ENCODE peak calls at places on chromosomes 16 and 17, in ten cellular contexts. A, D, V, E, S, J, X, M, U and K are unnamed samples.

GRCh38 chr17:2282297-2282873 is 21.2 kb downstream of the SMG6 start:
- DNase-seq in A (peak), S (no peak), E (peak), M (peak), U (peak), V (peak), J (no peak), X (peak), D (no peak), K (no peak)

GRCh38 chr16:12439443-12440232 is 364.0 kb downstream of the CPPED1 start:
- DNase-seq in E (no peak), D (no peak), J (no peak), U (no peak), A (no peak), S (no peak), M (no peak), X (no peak), V (no peak), K (no peak)

GRCh38 chr16:12999368-12999767 is 98.0 kb downstream of the SHISA9 start:
- DNase-seq in E (no peak), M (no peak), A (no peak), D (no peak), U (no peak), X (no peak), V (no peak), S (no peak), J (no peak), K (no peak)

GRCh38 chr16:85626191-85626951 is 13.2 kb downstream of the GSE1 start:
- DNase-seq in A (no peak), M (no peak), U (no peak), V (no peak), J (no peak), D (peak), S (no peak), E (no peak), X (peak), K (no peak)

GRCh38 chr16:85350973-85351372 is 238.7 kb upstream of the CIBAR2 start:
- DNase-seq in D (no peak), V (peak), J (peak), U (peak), S (peak), A (peak), M (peak), E (peak), X (peak), K (peak)

GRCh38 chr17:34107019-34107418 is 148.1 kb upstream of the CCL2 start:
- DNase-seq in U (no peak), M (no peak), E (no peak), A (no peak), S (no peak), D (no peak), X (no peak), J (no peak), V (no peak), K (no peak)

GRCh38 chr17:47286198-47286914 is 32.7 kb downstream of the ITGB3 start:
- DNase-seq in U (peak), V (no peak), A (peak), E (no peak), J (no peak), D (no peak), X (no peak), S (no peak), M (no peak), K (no peak)

GRCh38 chr16:61665512-61665911 is 370.7 kb downstream of the CDH8 start:
- DNase-seq in M (no peak), U (no peak), J (no peak), V (no peak), X (no peak), S (no peak), A (no peak), D (no peak), E (no peak), K (no peak)

GRCh38 chr17:9080296-9080914 is 59.1 kb downstream of the NTN1 start:
- DNase-seq in V (no peak), A (no peak), U (no peak), E (no peak), S (no peak), D (no peak), M (no peak), J (peak), X (no peak), K (no peak)

GRCh38 chr16:54930034-54930938 is at the start of gene IRX5:
- DNase-seq in S (peak), D (peak), V (peak), M (peak), A (peak), J (peak), X (peak), E (peak), U (peak), K (peak)

GRCh38 chr17:70060415-70060814 is 14.6 kb upstream of the KCNJ16 start:
- DNase-seq in J (no peak), V (no peak), E (no peak), D (no peak), S (no peak), A (peak), X (no peak), U (no peak), M (no peak), K (no peak)

GRCh38 chr17:63984651-63985386 is 12.1 kb upstream of the SCN4A start:
- DNase-seq in X (no peak), S (no peak), A (peak), D (no peak), V (peak), E (peak), J (peak), M (peak), U (peak), K (no peak)

GRCh38 chr16:54931757-54932660 is 1.3 kb downstream of the IRX5 start:
- DNase-seq in U (no peak), D (no peak), S (peak), X (peak), E (no peak), M (no peak), J (peak), A (peak), V (no peak), K (no peak)

GRCh38 chr16:85028638-85029412 is 1.2 kb downstream of the KIAA0513 start:
- DNase-seq in S (no peak), J (peak), E (no peak), V (peak), X (no peak), M (peak), D (no peak), A (peak), U (peak), K (no peak)

GRCh38 chr17:8125196-8125946 is 1.5 kb upstream of the HES7 start:
- DNase-seq in A (peak), E (no peak), S (no peak), U (peak), V (peak), D (peak), J (peak), M (peak), X (peak), K (peak)

GRCh38 chr16:80540516-80541305 is at the start of gene DYNLRB2:
- DNase-seq in J (peak), M (peak), V (peak), A (peak), X (peak), E (peak), D (peak), U (peak), S (peak), K (peak)

GRCh38 chr17:60554377-60554788 is 28.3 kb upstream of the APPBP2 start:
- DNase-seq in V (no peak), M (no peak), E (peak), A (peak), X (no peak), U (peak), S (peak), D (no peak), J (no peak), K (no peak)

GRCh38 chr16:85463228-85463611 is 149.9 kb upstream of the GSE1 start:
- DNase-seq in M (no peak), V (no peak), E (no peak), U (no peak), J (no peak), D (no peak), X (peak), S (no peak), A (no peak), K (no peak)

GRCh38 chr17:80220709-80221215 is 535 bp downstream of the SLC26A11 start:
- DNase-seq in V (no peak), S (no peak), M (no peak), A (peak), J (peak), E (no peak), U (no peak), X (peak), D (no peak), K (peak)

GRCh38 chr16:19601083-19601976 is 45.8 kb downstream of the VPS35L start:
- DNase-seq in U (peak), M (no peak), D (no peak), S (no peak), E (peak), A (peak), V (peak), J (no peak), X (peak), K (no peak)

GRCh38 chr17:74569001-74569391 is 1.7 kb upstream of the CD300H start:
- DNase-seq in U (no peak), X (no peak), A (no peak), D (no peak), S (no peak), J (no peak), M (no peak), V (no peak), E (no peak), K (no peak)

GRCh38 chr17:4678448-4679026 is 25.4 kb downstream of the PELP1 start:
- DNase-seq in X (peak), M (no peak), U (peak), V (peak), J (no peak), A (peak), S (no peak), D (no peak), E (peak), K (no peak)

GRCh38 chr17:56985371-56986162 is 7.6 kb downstream of the SCPEP1 start:
- DNase-seq in A (no peak), D (no peak), E (no peak), M (no peak), U (no peak), V (no peak), S (peak), X (no peak), J (no peak), K (no peak)

GRCh38 chr16:70738083-70738977 is 52.5 kb upstream of the MTSS2 start:
- DNase-seq in X (peak), D (peak), E (peak), J (no peak), S (peak), M (peak), A (peak), V (peak), U (peak), K (peak)

GRCh38 chr16:10613771-10614485 is 33.5 kb upstream of the EMP2 start:
- DNase-seq in V (no peak), E (no peak), U (no peak), M (no peak), A (no peak), X (no peak), S (no peak), J (no peak), D (no peak), K (no peak)

GRCh38 chr17:64505320-64506200 is 529 bp downstream of the DDX5 start:
- DNase-seq in S (peak), U (peak), A (peak), E (peak), D (peak), M (peak), V (peak), J (peak), X (peak), K (peak)

GRCh38 chr17:792277-792676 is 10.1 kb downstream of the MRM3 start:
- DNase-seq in U (peak), S (peak), M (no peak), E (no peak), D (no peak), J (no peak), A (peak), V (no peak), X (no peak), K (no peak)
- TF ChIP-seq CTCF in U (no peak), S (no peak), M (no peak), E (no peak), D (no peak), J (no peak), A (no peak), V (no peak), X (no peak), K (no peak)

GRCh38 chr16:65574311-65574966 is 452.6 kb upstream of the CDH11 start:
- DNase-seq in U (no peak), E (no peak), J (no peak), D (no peak), X (no peak), S (no peak), V (no peak), M (no peak), A (no peak), K (no peak)

GRCh38 chr16:65576631-65577030 is 454.8 kb upstream of the CDH11 start:
- DNase-seq in D (peak), X (peak), S (no peak), U (no peak), M (no peak), E (no peak), J (no peak), A (no peak), V (no peak), K (no peak)

GRCh38 chr16:65576139-65576538 is 454.3 kb upstream of the CDH11 start:
- DNase-seq in V (no peak), D (no peak), A (no peak), E (no peak), S (no peak), J (no peak), U (no peak), M (no peak), X (no peak), K (no peak)

GRCh38 chr16:65570261-65570660 is 448.4 kb upstream of the CDH11 start:
- DNase-seq in D (no peak), M (no peak), S (no peak), A (peak), U (no peak), V (no peak), X (no peak), E (no peak), J (no peak), K (no peak)

DNA sequence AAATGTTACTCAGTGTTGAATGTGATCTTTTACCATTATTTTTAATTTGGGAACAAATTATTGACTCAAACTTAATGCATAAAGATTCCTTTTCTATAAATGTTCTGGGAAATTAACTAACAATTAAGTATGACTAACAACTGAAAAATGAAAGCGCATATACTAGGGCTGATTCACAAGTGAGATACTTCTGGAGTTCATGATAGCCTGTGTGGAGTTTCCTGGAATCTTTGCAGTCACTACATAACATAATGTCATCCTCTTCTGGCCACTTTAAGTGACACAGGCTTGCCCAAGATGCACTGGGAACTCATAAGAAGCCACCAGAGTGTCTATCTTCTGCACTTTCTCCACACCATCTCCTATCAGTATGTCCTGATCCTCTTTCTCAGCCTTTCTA is 450.3 kb upstream of the CDH11 start:
- DNase-seq in X (no peak), D (no peak), U (peak), M (no peak), A (peak), S (no peak), E (peak), V (peak), J (no peak), K (no peak)
- TF ChIP-seq CTCF in X (peak), D (no peak), U (no peak), M (no peak), A (no peak), S (no peak), E (no peak), V (no peak), J (no peak), K (no peak)

DNA sequence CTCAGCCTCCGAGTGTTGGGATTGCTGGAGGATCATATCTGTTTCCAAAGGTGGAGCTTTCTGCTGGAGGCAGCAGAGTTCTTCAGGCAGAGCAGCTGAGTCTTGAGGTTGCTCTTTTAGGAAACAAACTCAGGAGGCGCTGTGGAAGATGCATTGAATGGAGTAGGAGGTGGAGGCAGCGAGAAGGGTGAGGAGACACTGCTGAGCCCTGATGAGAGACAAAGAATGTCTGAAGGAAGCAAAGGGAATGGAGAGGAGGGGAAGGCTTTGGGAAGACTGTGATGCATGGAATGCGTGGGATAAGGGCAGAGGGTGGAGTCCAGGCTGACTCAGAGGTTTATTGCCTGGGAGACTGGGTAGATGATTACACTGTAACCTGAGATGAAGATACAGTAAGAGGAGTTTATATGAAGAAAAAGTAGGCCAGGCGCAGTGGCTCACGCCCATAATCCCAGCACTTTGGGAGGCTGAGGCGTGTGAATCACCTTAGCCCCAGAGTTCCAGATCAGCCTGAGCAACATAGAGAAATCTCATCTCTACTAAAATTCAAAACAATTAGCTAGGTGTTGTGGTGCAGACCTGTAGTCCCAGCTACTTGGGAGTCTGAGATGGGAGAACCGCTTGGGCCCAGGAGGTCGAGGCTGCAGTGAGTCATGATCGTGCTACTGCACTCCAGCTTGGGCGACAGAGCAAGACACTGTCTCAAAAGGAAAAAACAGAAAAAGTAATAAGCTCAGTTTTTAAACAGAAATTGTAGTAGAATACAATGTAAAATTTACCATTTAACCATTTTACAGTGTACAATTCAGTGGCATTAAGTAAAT is 17.8 kb upstream of the TMEM219 start:
- DNase-seq in D (peak), J (no peak), U (peak), A (peak), V (peak), X (peak), M (peak), S (no peak), E (peak), K (no peak)
- TF ChIP-seq CTCF in D (no peak), J (peak), U (peak), A (peak), V (no peak), X (peak), M (no peak), S (peak), E (peak), K (no peak)

GRCh38 chr16:57899771-57900661 is 70.9 kb downstream of the CNGB1 start:
- DNase-seq in U (peak), V (peak), E (no peak), X (peak), M (peak), D (peak), S (peak), J (peak), A (peak), K (peak)
- TF ChIP-seq CTCF in U (peak), V (peak), E (peak), X (peak), M (peak), D (peak), S (peak), J (peak), A (peak), K (peak)